ENCODE peak calls at places on chromosomes 13 and 19, in five cellular contexts. One of them, this sample, is unnamed.

GRCh38 chr19:43648633-43649032 is 9.0 kb upstream of the CADM4 start:
- DNase-seq in hippocampal formation: no peak
- DNase-seq in ELR: no peak
- DNase-seq in glutamatergic neuron: no peak
- DNase-seq in skeletal muscle cell: no peak
- DNase-seq in this sample: no peak

GRCh38 chr19:4682417-4683200 is 12.5 kb upstream of the MYDGF start:
- DNase-seq in hippocampal formation: no peak
- DNase-seq in ELR: no peak
- DNase-seq in glutamatergic neuron: no peak
- DNase-seq in skeletal muscle cell: no peak
- DNase-seq in this sample: no peak

GRCh38 chr13:108755084-108755483 is 125.7 kb downstream of the MYO16 start:
- DNase-seq in hippocampal formation: no peak
- DNase-seq in ELR: no peak
- DNase-seq in glutamatergic neuron: no peak
- DNase-seq in skeletal muscle cell: no peak
- DNase-seq in this sample: no peak

GRCh38 chr13:51760592-51760991 is 43.4 kb downstream of the DHRS12 start:
- DNase-seq in hippocampal formation: peak; percentile 77
- DNase-seq in ELR: no peak
- DNase-seq in glutamatergic neuron: no peak
- DNase-seq in skeletal muscle cell: peak; percentile 72
- DNase-seq in this sample: no peak

GRCh38 chr13:33544308-33544707 is 258.8 kb upstream of the STARD13 start:
- DNase-seq in hippocampal formation: peak; percentile 27
- DNase-seq in ELR: no peak
- DNase-seq in glutamatergic neuron: no peak
- DNase-seq in skeletal muscle cell: no peak
- DNase-seq in this sample: no peak

GRCh38 chr19:10027158-10027997 is 14.1 kb downstream of the RDH8 start:
- DNase-seq in hippocampal formation: peak; percentile 89
- DNase-seq in ELR: peak; percentile 91
- DNase-seq in glutamatergic neuron: peak; percentile 95
- DNase-seq in skeletal muscle cell: peak; percentile 83
- DNase-seq in this sample: peak; percentile 99

GRCh38 chr13:66565261-66565660 is 664.9 kb downstream of the PCDH9 start:
- DNase-seq in hippocampal formation: no peak
- DNase-seq in ELR: no peak
- DNase-seq in glutamatergic neuron: no peak
- DNase-seq in skeletal muscle cell: no peak
- DNase-seq in this sample: no peak

GRCh38 chr13:87680298-87680697 is 9.1 kb downstream of the SLITRK5 start:
- DNase-seq in hippocampal formation: no peak
- DNase-seq in ELR: peak; percentile 34
- DNase-seq in glutamatergic neuron: no peak
- DNase-seq in skeletal muscle cell: no peak
- DNase-seq in this sample: no peak

GRCh38 chr13:107883561-107884175 is 331.7 kb downstream of the LIG4 start:
- DNase-seq in hippocampal formation: no peak
- DNase-seq in ELR: peak; percentile 44
- DNase-seq in glutamatergic neuron: no peak
- DNase-seq in skeletal muscle cell: peak; percentile 37
- DNase-seq in this sample: no peak

GRCh38 chr19:16777811-16778210 is 51.4 kb upstream of the SIN3B start:
- DNase-seq in hippocampal formation: no peak
- DNase-seq in ELR: no peak
- DNase-seq in glutamatergic neuron: no peak
- DNase-seq in skeletal muscle cell: no peak
- DNase-seq in this sample: no peak

GRCh38 chr19:7544626-7545025 is 9.1 kb downstream of the PNPLA6 start:
- DNase-seq in hippocampal formation: no peak
- DNase-seq in ELR: no peak
- DNase-seq in glutamatergic neuron: no peak
- DNase-seq in skeletal muscle cell: no peak
- DNase-seq in this sample: no peak

GRCh38 chr19:19039901-19040300 is 6.5 kb downstream of the ARMC6 start:
- DNase-seq in hippocampal formation: no peak
- DNase-seq in ELR: no peak
- DNase-seq in glutamatergic neuron: no peak
- DNase-seq in skeletal muscle cell: no peak
- DNase-seq in this sample: no peak

GRCh38 chr19:52286256-52286655 is 10.7 kb upstream of the ZNF480 start:
- DNase-seq in hippocampal formation: no peak
- DNase-seq in ELR: no peak
- DNase-seq in glutamatergic neuron: no peak
- DNase-seq in skeletal muscle cell: no peak
- DNase-seq in this sample: no peak

GRCh38 chr13:99847318-99847750 is 124.2 kb downstream of the ZIC5 start:
- DNase-seq in hippocampal formation: no peak
- DNase-seq in ELR: no peak
- DNase-seq in glutamatergic neuron: no peak
- DNase-seq in skeletal muscle cell: no peak
- DNase-seq in this sample: no peak

GRCh38 chr13:98556968-98557591 is 19.8 kb downstream of the STK24 start:
- DNase-seq in hippocampal formation: no peak
- DNase-seq in ELR: peak; percentile 97
- DNase-seq in glutamatergic neuron: no peak
- DNase-seq in skeletal muscle cell: no peak
- DNase-seq in this sample: no peak

This sample was measured in WTC11.